ENCODE peak calls at places on chromosome 11, in four cellular contexts. M is H1, T is thyroid gland, G is right lobe of liver. C is an unnamed sample.
A peak's percentile ranks its signal among the peaks of the same experiment; 100 is the strongest.

GRCh38 chr11:120527111-120527748 is 15.7 kb downstream of the GRIK4 start:
- DNase-seq in M (peak; percentile 87), T (no peak), G (peak; percentile 35), C (peak; percentile 44)

GRCh38 chr11:19929655-19930054 is 217.0 kb downstream of the NAV2 start:
- DNase-seq in M (no peak), T (no peak), G (no peak), C (no peak)

GRCh38 chr11:96342131-96342970 is 644 bp downstream of the MAML2 start:
- DNase-seq in T (no peak), G (no peak), M (no peak), C (no peak)

GRCh38 chr11:3723014-3723708 is 52.0 kb upstream of the CHRNA10 start:
- DNase-seq in M (no peak), G (no peak), T (no peak), C (no peak)

GRCh38 chr11:75022759-75023396 is 34.1 kb downstream of the NEU3 start:
- DNase-seq in M (peak; percentile 95), G (peak; percentile 76), T (peak; percentile 85), C (peak; percentile 44)

GRCh38 chr11:119673389-119674336 is 55.3 kb downstream of the NECTIN1 start:
- DNase-seq in M (no peak), T (no peak), G (no peak), C (no peak)

GRCh38 chr11:125679397-125679796 is 1.2 kb downstream of the ACRV1 start:
- DNase-seq in T (no peak), M (no peak), G (no peak), C (no peak)

GRCh38 chr11:64264371-64264852 is 13.1 kb downstream of the PLCB3 start:
- DNase-seq in G (no peak), T (no peak), M (no peak), C (no peak)

GRCh38 chr11:104199041-104199440 is 35.1 kb upstream of the PDGFD start:
- DNase-seq in M (no peak), T (no peak), G (no peak), C (no peak)

GRCh38 chr11:93904711-93905110 is 54.3 kb upstream of the VSTM5 start:
- DNase-seq in M (no peak), G (no peak), T (no peak), C (no peak)

GRCh38 chr11:70203749-70204465 is 811 bp downstream of the FADD start:
- DNase-seq in M (no peak), G (peak; percentile 52), T (peak; percentile 77), C (no peak)

GRCh38 chr11:45578286-45578685 is 87.1 kb downstream of the CHST1 start:
- DNase-seq in M (no peak), T (no peak), G (no peak), C (no peak)

GRCh38 chr11:8384199-8384821 is 120.6 kb upstream of the LMO1 start:
- DNase-seq in M (no peak), T (peak; percentile 96), G (no peak), C (peak; percentile 15)
- H3K27ac ChIP-seq in M (no peak overlapping the region), T (peak overlapping the region; percentile 84), G (no peak overlapping the region), C (no peak overlapping the region)

GRCh38 chr11:10933455-10934292 is 75.8 kb upstream of the ZBED5 start:
- DNase-seq in G (peak; percentile 85), T (peak; percentile 95), M (peak; percentile 96), C (peak; percentile 93)
- TF ChIP-seq POLR2A in G (no peak), T (peak; percentile 56), M (no peak), C (no peak)

GRCh38 chr11:27254744-27255446 is 108.1 kb downstream of the CCDC34 start:
- DNase-seq in G (no peak), T (no peak), M (no peak), C (no peak)
- H3K27ac ChIP-seq in G (no peak overlapping the region), T (no peak overlapping the region), M (no peak overlapping the region), C (no peak overlapping the region)

DNA sequence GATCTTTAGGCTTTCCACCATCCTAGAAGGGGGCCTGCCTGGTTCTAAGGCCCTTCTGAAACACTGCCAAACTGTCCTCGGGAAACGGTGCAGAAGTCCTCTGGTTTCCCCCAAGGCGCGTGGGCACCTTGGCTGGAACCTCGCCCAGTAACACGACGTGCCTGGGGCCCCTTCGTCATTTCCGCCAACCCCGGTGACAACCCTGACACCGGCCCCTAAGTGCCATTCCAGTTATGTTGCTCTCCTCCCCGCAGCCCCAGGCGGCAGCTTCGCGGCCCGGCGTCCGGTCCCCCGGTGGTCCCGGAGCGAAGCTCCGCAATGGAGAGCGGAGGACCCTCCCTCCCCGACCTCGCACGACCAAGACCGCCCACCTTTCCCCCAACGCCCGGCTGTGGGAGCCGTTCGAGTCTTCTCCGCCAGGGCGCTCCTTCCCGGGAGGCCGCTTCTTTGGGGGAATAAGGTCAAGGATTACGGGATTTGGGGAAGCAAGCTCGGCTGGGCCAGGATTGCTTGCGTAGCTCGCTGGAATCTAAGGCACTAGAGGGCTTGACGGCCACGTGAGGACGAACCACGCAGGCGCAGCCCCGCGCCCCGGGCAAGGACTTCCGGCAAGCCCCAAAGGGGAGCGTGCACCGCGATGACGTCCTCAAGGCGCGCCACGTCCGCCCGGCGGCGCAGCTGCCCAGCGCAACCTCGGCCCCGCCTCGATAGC is 648 bp downstream of the RNH1 start:
- DNase-seq in T (peak; percentile 97), G (peak; percentile 99), M (peak; percentile 98), C (peak; percentile 95)
- TF ChIP-seq POLR2A in T (peak; percentile 78), G (peak; percentile 90), M (no peak), C (peak; percentile 64)

GRCh38 chr11:117822522-117823033 is 2.0 kb downstream of the FXYD2 start:
- DNase-seq in M (no peak), G (peak; percentile 55), T (no peak), C (no peak)
- H3K27ac ChIP-seq in M (no peak overlapping the region), G (no peak overlapping the region), T (no peak overlapping the region), C (no peak overlapping the region)

GRCh38 chr11:810040-810567 is 337 bp downstream of the RPLP2 start:
- DNase-seq in G (no peak), T (no peak), M (no peak), C (no peak)

GRCh38 chr11:813440-814096 is 3.8 kb downstream of the RPLP2 start:
- DNase-seq in G (no peak), M (no peak), T (no peak), C (no peak)

GRCh38 chr11:813037-813436 is 3.3 kb downstream of the RPLP2 start:
- DNase-seq in M (no peak), G (no peak), T (no peak), C (no peak)

GRCh38 chr11:812390-812789 is 2.6 kb downstream of the RPLP2 start:
- DNase-seq in T (no peak), G (no peak), M (no peak), C (no peak)

GRCh38 chr11:811446-812245 is 1.9 kb downstream of the RPLP2 start:
- DNase-seq in M (no peak), G (no peak), T (no peak), C (no peak)
- TF ChIP-seq POLR2A in M (no peak), G (no peak), T (no peak), C (no peak)

GRCh38 chr11:12414641-12415040 is 37.3 kb downstream of the PARVA start:
- DNase-seq in T (no peak), G (no peak), M (no peak), C (no peak)
- H3K27ac ChIP-seq in T (no peak overlapping the region), G (no peak overlapping the region), M (no peak overlapping the region), C (peak overlapping the region; percentile 86)

GRCh38 chr11:65382804-65383368 is 440 bp upstream of the SLC25A45 start:
- DNase-seq in T (peak; percentile 96), M (no peak), G (peak; percentile 94), C (peak; percentile 94)

GRCh38 chr11:65383778-65384177 is 1.3 kb upstream of the SLC25A45 start:
- DNase-seq in M (no peak), G (no peak), T (no peak), C (no peak)

GRCh38 chr11:65381721-65382035 is 768 bp downstream of the SLC25A45 start:
- DNase-seq in T (no peak), G (no peak), M (no peak), C (no peak)

GRCh38 chr11:65380460-65381126 is 1.9 kb downstream of the SLC25A45 start:
- DNase-seq in T (no peak), G (no peak), M (no peak), C (no peak)

GRCh38 chr11:65382036-65382803 is at the start of gene SLC25A45:
- DNase-seq in T (peak; percentile 88), G (peak; percentile 95), M (peak; percentile 80), C (peak; percentile 95)
- TF ChIP-seq POLR2A in T (peak; percentile 84), G (peak; percentile 66), M (no peak), C (peak; percentile 22)

GRCh38 chr11:59754859-59755700 is at the start of gene STX3:
- DNase-seq in G (peak; percentile 81), T (peak; percentile 84), M (peak; percentile 85), C (peak; percentile 54)

GRCh38 chr11:59755701-59756495 is 722 bp downstream of the STX3 start:
- DNase-seq in M (peak; percentile 81), T (peak; percentile 77), G (peak; percentile 85), C (peak; percentile 70)

GRCh38 chr11:59756496-59756840 is 1.3 kb downstream of the STX3 start:
- DNase-seq in M (no peak), T (no peak), G (no peak), C (no peak)

GRCh38 chr11:59753650-59754493 is 1.3 kb upstream of the STX3 start:
- DNase-seq in M (peak; percentile 92), T (peak; percentile 90), G (peak; percentile 90), C (peak; percentile 75)

GRCh38 chr11:59754494-59754858 is 700 bp upstream of the STX3 start:
- DNase-seq in M (no peak), G (peak; percentile 56), T (peak; percentile 24), C (no peak)
- H3K27ac ChIP-seq in M (no peak overlapping the region), G (peak overlapping the region; percentile 94), T (peak overlapping the region; percentile 94), C (peak overlapping the region; percentile 93)

DNA sequence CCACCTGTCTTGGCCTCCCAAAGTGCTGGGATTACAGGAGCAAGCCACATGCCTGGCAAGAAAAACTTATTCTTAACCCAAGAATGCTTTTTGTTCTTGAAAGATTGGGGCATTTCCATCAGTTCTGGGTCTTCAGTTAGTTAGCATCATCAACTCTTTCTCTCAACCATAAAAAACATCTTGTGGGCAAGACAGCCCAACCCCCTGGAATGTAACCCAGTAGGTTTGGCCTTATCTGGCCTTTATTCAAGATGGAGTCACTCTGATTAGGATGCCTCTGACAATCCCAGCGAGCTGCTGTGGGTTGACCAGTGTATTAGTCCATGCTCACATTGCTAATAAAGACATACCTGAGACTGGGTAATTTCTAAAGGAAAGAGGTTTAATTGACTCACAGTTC is 9.2 kb upstream of the TPCN2 start:
- DNase-seq in G (no peak), M (no peak), T (no peak), C (no peak)
- TF ChIP-seq POLR2A in G (no peak), M (no peak), T (no peak), C (no peak)